ENCODE peak calls at places on chromosomes 7 and 10, in ten cellular contexts. B, A, D, Q, Y, P, W, E, O and C are unnamed samples.

GRCh38 chr7:90777075-90777864 is 181.1 kb downstream of the CDK14 start:
- DNase-seq in Q (no peak), A (no peak), O (no peak), P (no peak), E (no peak), Y (no peak), B (no peak), D (no peak), W (no peak), C (no peak)

GRCh38 chr10:119518936-119519335 is 23.6 kb downstream of the RGS10 start:
- DNase-seq in B (no peak), Y (no peak), D (no peak), Q (no peak), O (peak), W (no peak), A (no peak), P (no peak), E (no peak), C (no peak)

GRCh38 chr10:5447071-5447470 is 34.7 kb downstream of the NET1 start:
- DNase-seq in O (no peak), Q (no peak), B (no peak), W (no peak), E (no peak), D (no peak), Y (peak), P (no peak), A (no peak), C (no peak)

GRCh38 chr7:18706648-18707047 is 211.1 kb downstream of the HDAC9 start:
- DNase-seq in O (no peak), P (no peak), Q (no peak), E (no peak), A (no peak), Y (no peak), B (no peak), D (no peak), W (no peak), C (no peak)

GRCh38 chr7:148987751-148988512 is 40.4 kb downstream of the PDIA4 start:
- DNase-seq in O (peak), D (no peak), B (no peak), W (peak), P (no peak), A (no peak), Y (no peak), Q (no peak), E (peak), C (no peak)

GRCh38 chr7:35723011-35723410 is 28.1 kb upstream of the HERPUD2 start:
- DNase-seq in E (no peak), P (no peak), Q (no peak), B (no peak), Y (peak), W (no peak), O (no peak), D (no peak), A (no peak), C (no peak)

GRCh38 chr10:102565793-102566192 is 62.0 kb downstream of the SUFU start:
- DNase-seq in Y (no peak), Q (no peak), O (peak), W (no peak), P (no peak), A (no peak), B (no peak), D (no peak), E (no peak), C (no peak)

GRCh38 chr7:88450874-88451273 is 144.2 kb upstream of the STEAP4 start:
- DNase-seq in W (no peak), E (no peak), Y (no peak), Q (no peak), D (no peak), P (no peak), O (no peak), A (no peak), B (no peak), C (no peak)

GRCh38 chr10:96719850-96720421 is 378 bp downstream of the PIK3AP1 start:
- DNase-seq in Q (peak), A (no peak), P (peak), O (peak), D (no peak), W (peak), E (peak), Y (no peak), B (peak), C (peak)

GRCh38 chr10:73883553-73883952 is 9.2 kb upstream of the CAMK2G start:
- DNase-seq in D (no peak), Q (no peak), W (no peak), P (no peak), A (no peak), B (no peak), E (no peak), O (no peak), Y (no peak), C (no peak)

GRCh38 chr7:128265906-128266300 is 24.8 kb downstream of the LEP start:
- DNase-seq in O (no peak), Y (no peak), D (no peak), E (no peak), A (no peak), B (no peak), W (no peak), Q (no peak), P (no peak), C (no peak)

GRCh38 chr10:10777279-10777678 is 240.4 kb upstream of the CELF2 start:
- DNase-seq in Q (no peak), E (no peak), O (no peak), P (no peak), B (no peak), W (no peak), D (no peak), A (no peak), Y (peak), C (no peak)

GRCh38 chr7:151087247-151088018 is 1.2 kb downstream of the AGAP3 start:
- DNase-seq in P (no peak), W (peak), D (peak), E (peak), A (peak), Y (peak), O (no peak), B (peak), Q (peak), C (peak)

GRCh38 chr7:140655511-140656408 is 15.1 kb upstream of the DENND2A start:
- DNase-seq in P (no peak), Q (no peak), D (no peak), A (no peak), Y (no peak), B (no peak), E (no peak), O (no peak), W (no peak), C (no peak)

GRCh38 chr7:140659727-140660396 is 12.9 kb upstream of the ADCK2 start:
- DNase-seq in Q (no peak), O (no peak), Y (peak), A (no peak), D (no peak), W (no peak), E (no peak), P (no peak), B (no peak), C (no peak)

GRCh38 chr7:140656548-140657515 is 15.9 kb upstream of the ADCK2 start:
- DNase-seq in P (no peak), Y (peak), E (no peak), Q (no peak), B (peak), O (no peak), D (peak), A (peak), W (peak), C (peak)

GRCh38 chr7:140661124-140661523 is 11.6 kb upstream of the ADCK2 start:
- DNase-seq in B (no peak), D (no peak), E (no peak), A (no peak), P (no peak), O (no peak), Y (peak), Q (no peak), W (no peak), C (no peak)
- TF ChIP-seq CTCF in B (no peak), D (peak), E (no peak), A (peak), P (no peak), O (peak), Y (peak), Q (no peak), W (no peak), C (no peak)

DNA sequence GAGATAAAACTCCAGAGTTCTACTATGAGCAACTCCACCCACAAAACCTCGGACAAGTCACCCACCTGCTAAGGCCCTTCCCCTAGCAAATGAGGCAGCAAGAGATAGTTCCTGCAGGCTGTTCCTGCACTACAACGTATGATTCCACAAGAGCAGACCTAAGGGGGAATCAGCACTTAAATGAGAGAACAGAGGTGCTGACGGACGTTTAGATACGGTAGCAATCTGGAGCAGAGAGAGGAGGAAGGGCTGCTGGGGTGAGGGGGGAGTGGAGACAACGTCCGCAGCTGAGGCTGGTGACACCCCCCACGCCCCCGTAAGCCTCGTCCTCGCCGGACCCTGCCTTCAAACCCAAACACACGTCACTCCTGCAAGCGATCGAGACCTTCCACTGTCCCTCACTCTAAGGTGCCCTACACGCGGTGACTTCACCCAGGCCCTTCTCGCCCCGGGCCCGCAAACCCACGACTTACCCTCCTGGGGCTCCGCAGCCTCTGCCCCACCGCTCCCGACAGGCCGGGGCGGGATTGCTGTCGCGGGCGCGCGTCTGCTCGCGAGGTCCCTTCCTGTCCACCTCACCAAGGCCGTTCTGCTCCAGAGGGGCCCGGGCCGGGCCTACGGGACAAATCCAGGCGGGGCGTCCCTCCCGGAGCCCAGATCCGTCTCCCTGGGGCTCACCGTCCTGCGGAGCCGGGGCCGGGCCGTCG is 635 bp downstream of the ZNF12 start:
- DNase-seq in A (peak), O (peak), W (peak), Y (peak), Q (peak), E (peak), P (peak), B (peak), D (peak), C (peak)
- TF ChIP-seq CTCF in A (no peak), O (no peak), W (no peak), Y (no peak), Q (no peak), E (no peak), P (no peak), B (no peak), D (no peak), C (no peak)

GRCh38 chr10:69885379-69886156 is 83.9 kb downstream of the COL13A1 start:
- DNase-seq in Q (no peak), W (no peak), Y (no peak), P (peak), A (no peak), O (no peak), E (no peak), B (no peak), D (peak), C (no peak)
- TF ChIP-seq CTCF in Q (peak), W (peak), Y (peak), P (peak), A (peak), O (peak), E (peak), B (peak), D (peak), C (peak)

DNA sequence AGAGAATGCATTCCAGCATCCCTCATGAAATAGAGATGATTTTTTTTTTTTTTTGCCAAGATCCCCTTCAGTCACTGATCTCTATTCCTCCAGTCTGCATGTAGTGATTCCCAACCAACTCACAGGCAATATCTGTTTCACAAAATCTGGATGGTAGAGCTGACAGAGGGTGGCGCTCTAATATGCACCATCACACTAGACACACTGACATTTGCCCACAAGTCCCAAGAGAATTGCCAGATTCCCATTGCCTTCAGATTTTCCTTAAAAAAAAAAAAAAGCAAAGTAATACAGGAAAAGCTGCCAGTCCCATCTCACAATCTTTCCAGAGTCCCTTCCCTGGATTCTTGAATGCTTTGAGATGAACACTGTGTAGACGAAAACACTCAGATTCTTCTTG is 301.0 kb downstream of the SORCS1 start:
- DNase-seq in Q (no peak), B (no peak), W (no peak), Y (no peak), P (no peak), D (no peak), A (no peak), O (peak), E (no peak), C (no peak)
- TF ChIP-seq CTCF in Q (no peak), B (no peak), W (no peak), Y (no peak), P (no peak), D (no peak), A (no peak), O (peak), E (no peak), C (no peak)

DNA sequence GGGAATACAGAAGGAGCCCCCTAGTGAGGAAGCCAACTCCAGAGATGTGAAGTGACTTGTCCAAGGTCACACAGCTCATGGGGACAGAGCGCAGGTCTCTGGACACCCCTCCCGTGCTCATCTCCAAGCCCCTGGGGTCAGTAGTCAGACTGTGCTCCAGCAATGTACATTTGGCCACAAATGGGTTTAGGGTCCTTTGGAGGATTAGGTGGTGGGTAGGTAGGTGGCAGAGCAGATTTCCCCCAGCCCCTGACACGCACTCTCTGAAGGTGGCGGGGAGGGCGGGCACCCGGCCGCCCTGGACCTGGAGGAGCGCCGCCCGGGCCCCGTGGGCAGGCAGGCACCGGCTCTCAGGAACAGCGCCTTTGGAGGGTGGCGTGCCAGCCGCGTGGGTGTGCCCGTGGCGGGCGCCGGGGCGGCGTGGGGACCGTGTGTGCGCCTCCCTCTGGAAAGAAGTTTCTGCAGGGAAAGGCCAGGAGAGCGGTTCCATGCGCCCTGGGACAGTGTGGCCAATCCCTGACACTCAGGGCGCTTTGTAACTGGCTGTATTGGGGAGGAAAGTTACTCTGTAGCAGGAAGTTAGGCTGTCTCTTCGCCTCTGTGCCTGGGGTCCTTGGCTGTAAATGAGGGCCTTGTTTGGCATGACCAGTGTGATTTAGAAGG is 1.0 kb downstream of the WIPF3 start:
- DNase-seq in W (peak), E (peak), A (no peak), O (peak), B (peak), P (peak), Y (no peak), Q (peak), D (no peak), C (peak)
- TF ChIP-seq CTCF in W (peak), E (no peak), A (no peak), O (peak), B (peak), P (peak), Y (no peak), Q (peak), D (no peak), C (no peak)

GRCh38 chr7:14698239-14698638 is 204.3 kb downstream of the DGKB start:
- DNase-seq in D (peak), P (no peak), B (no peak), E (no peak), Q (no peak), Y (peak), A (peak), O (no peak), W (no peak), C (peak)
- TF ChIP-seq CTCF in D (no peak), P (no peak), B (no peak), E (no peak), Q (no peak), Y (no peak), A (peak), O (peak), W (no peak), C (no peak)

GRCh38 chr10:125000366-125001312 is 58.7 kb downstream of the ZRANB1 start:
- DNase-seq in O (peak), W (no peak), Y (peak), D (peak), E (no peak), P (no peak), Q (no peak), A (peak), B (peak), C (peak)
- TF ChIP-seq CTCF in O (peak), W (no peak), Y (peak), D (peak), E (no peak), P (no peak), Q (no peak), A (peak), B (no peak), C (peak)

GRCh38 chr10:87842776-87843497 is 20.4 kb downstream of the KLLN start:
- DNase-seq in W (no peak), Q (no peak), P (no peak), B (no peak), O (no peak), A (peak), E (no peak), D (peak), Y (peak), C (peak)
- TF ChIP-seq CTCF in W (no peak), Q (no peak), P (no peak), B (no peak), O (no peak), A (no peak), E (no peak), D (no peak), Y (no peak), C (no peak)

DNA sequence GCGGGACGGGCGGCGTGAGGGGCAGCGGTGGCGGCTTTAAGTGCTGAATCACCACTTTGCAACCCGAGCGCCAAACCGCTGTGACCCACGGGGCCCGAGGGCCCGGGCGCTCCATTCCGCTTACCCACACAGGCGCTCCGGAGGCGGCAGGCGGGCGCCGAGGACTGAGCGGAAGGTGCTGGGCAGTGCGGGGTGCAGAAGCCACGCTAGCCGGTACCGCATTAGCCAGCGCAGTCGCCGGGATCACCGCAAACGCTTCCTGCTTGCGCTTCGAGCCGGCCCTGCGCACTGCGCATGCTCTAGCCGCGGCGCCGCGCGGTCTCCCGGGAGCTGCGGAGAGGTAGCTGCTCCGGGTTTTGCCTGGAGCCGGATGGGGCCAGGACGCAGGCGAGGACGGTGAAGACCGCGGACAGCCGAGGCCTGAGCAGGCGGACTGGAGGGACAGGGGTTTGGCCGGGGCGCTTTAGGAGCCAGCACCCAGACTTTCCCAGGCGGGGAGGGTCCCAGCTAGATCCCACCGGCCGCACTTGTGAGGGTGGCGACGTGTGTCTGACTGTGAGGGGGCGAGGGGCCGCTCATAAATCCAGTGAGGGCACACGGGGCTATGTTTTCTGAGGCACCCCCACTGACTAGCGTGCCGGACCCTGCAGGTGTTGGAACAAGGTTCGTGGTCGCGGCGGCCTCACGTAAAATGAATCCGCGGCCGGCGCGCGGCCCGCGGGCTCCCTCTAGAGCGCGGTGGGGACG is at the start of gene IDE:
- DNase-seq in Y (peak), B (peak), W (peak), E (peak), P (peak), D (peak), O (peak), Q (peak), A (peak), C (peak)
- TF ChIP-seq CTCF in Y (peak), B (peak), W (peak), E (peak), P (peak), D (peak), O (peak), Q (peak), A (peak), C (peak)

GRCh38 chr10:111098679-111099437 is 22.0 kb downstream of the ADRA2A start:
- DNase-seq in Q (no peak), D (no peak), W (no peak), B (no peak), O (no peak), P (no peak), E (no peak), A (no peak), Y (no peak), C (no peak)
- TF ChIP-seq CTCF in Q (no peak), D (peak), W (no peak), B (no peak), O (peak), P (no peak), E (no peak), A (peak), Y (no peak), C (no peak)